ENCODE peak calls at places on chromosome 10, in nine cellular contexts. O, B, C, A, U, Q, H, L and I are unnamed samples.

GRCh38 chr10:128070721-128071416 is 55.4 kb downstream of the MKI67 start:
- DNase-seq in O (no peak), B (no peak), C (no peak), A (peak; percentile 58), U (no peak), Q (no peak), H (no peak), L (no peak), I (no peak)

GRCh38 chr10:32955790-32956189 is 2.2 kb downstream of the ITGB1 start:
- DNase-seq in O (no peak), B (no peak), C (no peak), A (no peak), U (no peak), Q (no peak), H (no peak), L (no peak), I (no peak)

GRCh38 chr10:114042895-114043531 is 653 bp upstream of the ADRB1 start:
- DNase-seq in O (peak; percentile 40), B (peak; percentile 37), C (peak; percentile 63), A (no peak), U (peak; percentile 82), Q (peak; percentile 39), H (no peak), L (peak; percentile 43), I (peak; percentile 85)

GRCh38 chr10:47008769-47009168 is 97.5 kb downstream of the PTPN20 start:
- DNase-seq in O (no peak), B (no peak), C (no peak), A (no peak), U (no peak), Q (no peak), H (no peak), L (no peak), I (no peak)

GRCh38 chr10:48606530-48607355 is 1.9 kb upstream of the ARHGAP22 start:
- DNase-seq in O (no peak), B (peak; percentile 94), C (peak; percentile 15), A (peak; percentile 80), U (no peak), Q (peak; percentile 96), H (peak; percentile 64), L (peak; percentile 34), I (no peak)

GRCh38 chr10:132588301-132589013 is 50.9 kb downstream of the INPP5A start:
- DNase-seq in O (no peak), B (no peak), C (no peak), A (peak; percentile 78), U (no peak), Q (no peak), H (no peak), L (peak; percentile 46), I (peak; percentile 79)

GRCh38 chr10:86102446-86102845 is 264.1 kb downstream of the GRID1 start:
- DNase-seq in O (no peak), B (no peak), C (no peak), A (no peak), U (no peak), Q (no peak), H (no peak), L (no peak), I (no peak)

GRCh38 chr10:43264324-43264986 is 2.4 kb downstream of the RASGEF1A start:
- DNase-seq in O (no peak), B (no peak), C (no peak), A (no peak), U (no peak), Q (no peak), H (no peak), L (no peak), I (no peak)

GRCh38 chr10:103648951-103649532 is 155.5 kb downstream of the NEURL1 start:
- DNase-seq in O (no peak), B (no peak), C (no peak), A (peak; percentile 91), U (no peak), Q (peak; percentile 55), H (no peak), L (peak; percentile 65), I (peak; percentile 73)

GRCh38 chr10:110211455-110211843 is 4.0 kb downstream of the MXI1 start:
- DNase-seq in O (no peak), B (no peak), C (no peak), A (no peak), U (no peak), Q (no peak), H (no peak), L (no peak), I (no peak)

GRCh38 chr10:118504044-118504944 is 91.2 kb downstream of the PRLHR start:
- DNase-seq in O (no peak), B (peak; percentile 91), C (peak; percentile 77), A (no peak), U (no peak), Q (peak; percentile 68), H (peak; percentile 18), L (no peak), I (no peak)

GRCh38 chr10:36096571-36096970 is 454.5 kb upstream of the FZD8 start:
- DNase-seq in O (no peak), B (peak; percentile 47), C (no peak), A (no peak), U (no peak), Q (peak; percentile 5), H (no peak), L (no peak), I (no peak)

GRCh38 chr10:36606234-36606839 is 519.1 kb upstream of the ANKRD30A start:
- DNase-seq in O (no peak), B (no peak), C (no peak), A (no peak), U (no peak), Q (peak; percentile 33), H (no peak), L (no peak), I (no peak)

GRCh38 chr10:109403551-109403950 is 519.8 kb downstream of the XPNPEP1 start:
- DNase-seq in O (no peak), B (no peak), C (no peak), A (no peak), U (no peak), Q (no peak), H (no peak), L (no peak), I (no peak)

GRCh38 chr10:99551158-99551557 is 18.4 kb downstream of the NKX2-3 start:
- DNase-seq in O (no peak), B (peak; percentile 70), C (no peak), A (no peak), U (no peak), Q (no peak), H (no peak), L (no peak), I (no peak)

DNA sequence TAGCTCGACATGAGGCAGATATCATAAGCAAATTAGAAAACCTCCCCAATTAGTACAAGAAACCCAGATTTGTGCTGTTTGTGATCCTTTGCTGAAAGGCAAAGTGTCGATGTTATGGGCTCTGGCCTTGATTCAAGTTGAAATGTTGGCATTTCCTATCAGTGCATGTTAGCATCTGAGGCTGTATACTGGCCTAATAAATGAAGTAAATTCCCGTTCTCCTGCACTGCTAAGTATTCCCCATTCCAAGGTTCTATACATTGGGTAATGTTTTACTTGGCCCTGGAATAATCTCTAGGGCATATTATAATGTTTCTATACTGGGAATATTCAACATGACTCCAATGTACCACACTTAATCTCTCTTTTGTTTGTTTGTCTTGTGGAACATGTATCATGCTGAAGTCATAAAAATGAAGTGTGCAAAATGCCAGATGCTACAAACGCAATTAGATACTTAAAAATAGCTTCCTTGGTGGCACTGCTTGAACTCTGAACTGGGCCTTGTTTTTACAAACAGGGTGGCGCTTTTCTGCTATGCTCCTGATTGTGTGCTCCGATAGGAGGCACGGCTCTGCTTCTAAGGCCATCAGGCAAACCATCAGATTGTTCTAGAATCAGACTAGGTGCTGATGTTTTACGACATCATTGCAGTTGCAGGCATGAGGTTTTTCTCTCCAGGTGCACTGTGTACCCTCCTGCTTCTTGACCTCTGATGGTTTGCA is 156.7 kb upstream of the TCF7L2 start:
- DNase-seq in O (no peak), B (no peak), C (no peak), A (no peak), U (no peak), Q (peak; percentile 50), H (no peak), L (no peak), I (no peak)
- H3K4me3 ChIP-seq in O (no peak overlapping the region), B (no peak overlapping the region), C (no peak overlapping the region), A (no peak overlapping the region), U (no peak overlapping the region), Q (peak overlapping the region; percentile 72), H (no peak overlapping the region), L (no peak overlapping the region), I (no peak overlapping the region)

GRCh38 chr10:8052970-8053445 is 1.5 kb upstream of the GATA3 start:
- DNase-seq in O (no peak), B (no peak), C (no peak), A (no peak), U (no peak), Q (no peak), H (no peak), L (no peak), I (no peak)
- H3K4me1 ChIP-seq in O (peaks cover 37% of the 10 kb centered on the region), B (peaks cover 39% of the 10 kb centered on the region), C (peaks cover 17% of the 10 kb centered on the region), A (peaks cover 31% of the 10 kb centered on the region), U (peaks cover 16% of the 10 kb centered on the region), Q (peaks cover 9% of the 10 kb centered on the region), H (no peaks in the 10 kb centered on the region), L (no peaks in the 10 kb centered on the region), I (peaks cover 6% of the 10 kb centered on the region)

DNA sequence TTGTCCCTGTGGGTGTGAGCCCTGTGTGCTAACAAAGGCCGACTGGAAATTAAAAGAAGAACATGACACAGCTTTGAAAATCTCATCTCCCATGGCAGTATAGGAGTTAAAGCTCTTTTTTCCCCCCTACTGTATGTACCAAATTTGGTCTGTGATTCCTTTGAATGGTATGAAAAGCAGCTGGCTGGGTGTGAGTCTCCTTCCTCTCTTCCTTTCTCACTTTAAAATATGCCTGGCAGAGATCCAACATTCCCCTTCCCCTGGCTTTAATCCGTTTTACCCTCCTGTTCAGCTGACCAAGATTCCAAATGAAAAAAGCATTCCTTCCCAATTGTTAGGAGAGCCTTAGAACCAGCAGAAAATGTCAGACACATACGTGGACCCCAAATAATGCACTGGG is 225.0 kb upstream of the CELF2 start:
- DNase-seq in O (no peak), B (peak; percentile 52), C (no peak), A (no peak), U (no peak), Q (peak; percentile 78), H (no peak), L (no peak), I (no peak)
- H3K4me3 ChIP-seq in O (no peak overlapping the region), B (no peak overlapping the region), C (no peak overlapping the region), A (no peak overlapping the region), U (no peak overlapping the region), Q (no peak overlapping the region), H (no peak overlapping the region), L (peak overlapping the region; percentile 25), I (no peak overlapping the region)

DNA sequence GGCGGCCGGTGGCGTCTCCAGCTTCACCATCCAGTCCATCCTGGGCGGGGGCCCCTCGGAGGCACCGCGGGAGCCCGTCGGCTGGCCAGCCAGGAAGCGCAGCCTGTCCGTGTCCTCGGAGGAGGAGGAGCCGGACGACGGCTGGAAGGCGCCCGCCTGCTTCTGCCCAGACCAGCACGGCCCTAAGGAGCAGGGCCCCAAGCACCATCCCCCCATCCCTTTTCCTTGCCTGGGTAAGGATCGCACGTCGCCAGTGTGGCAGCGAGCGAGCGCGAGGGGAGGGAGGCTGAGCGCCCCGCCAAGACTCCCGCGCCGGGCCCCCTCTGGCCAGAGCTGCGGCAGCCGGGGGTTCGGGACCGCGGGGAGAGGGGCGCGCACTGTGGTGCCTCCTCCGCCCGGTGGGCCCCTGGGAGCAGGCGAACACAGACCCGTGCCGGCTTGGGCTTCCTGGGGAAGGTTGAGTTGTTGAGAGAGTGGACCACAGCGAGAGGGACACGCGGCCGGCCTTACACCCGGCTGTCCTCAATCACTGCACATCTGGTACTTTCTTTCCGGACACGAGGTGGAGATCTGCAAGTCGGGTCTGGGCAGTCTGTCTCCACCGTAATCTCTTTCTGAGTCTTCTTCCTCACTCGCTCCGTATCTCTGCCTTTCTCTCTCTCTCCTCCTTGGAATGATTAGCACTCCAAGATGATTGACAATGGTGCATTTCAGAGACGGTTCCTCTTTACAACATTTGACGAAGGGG is 652 bp downstream of the HMX2 start:
- DNase-seq in O (no peak), B (peak; percentile 4), C (no peak), A (no peak), U (no peak), Q (no peak), H (no peak), L (no peak), I (no peak)
- H3K4me1 ChIP-seq in O (peaks cover 22% of the 10 kb centered on the region), B (peaks cover 33% of the 10 kb centered on the region), C (peaks cover 4% of the 10 kb centered on the region), A (peaks cover 12% of the 10 kb centered on the region), U (peaks cover 5% of the 10 kb centered on the region), Q (peaks cover 12% of the 10 kb centered on the region), H (peaks cover 36% of the 10 kb centered on the region), L (no peaks in the 10 kb centered on the region), I (peaks cover 7% of the 10 kb centered on the region)